ENCODE peak calls at places on chromosomes 5 and 9, in nine cellular contexts. H, B, V, N, J, M, U, S and I are unnamed samples.

GRCh38 chr9:89325733-89326132 is 7.4 kb downstream of the SECISBP2 start:
- DNase-seq in N (no peak), V (no peak), B (no peak), J (no peak), M (no peak), H (no peak), U (no peak), S (no peak), I (no peak)

GRCh38 chr5:50302815-50303490 is 138.1 kb downstream of the EMB start:
- DNase-seq in S (no peak), J (peak), U (no peak), N (peak), M (peak), B (peak), H (no peak), V (peak), I (no peak)

GRCh38 chr5:35038891-35039290 is 8.9 kb downstream of the AGXT2 start:
- DNase-seq in M (no peak), N (peak), V (no peak), S (no peak), U (peak), H (no peak), J (no peak), B (no peak), I (no peak)

GRCh38 chr5:1726956-1727355 is 72.7 kb downstream of the MRPL36 start:
- DNase-seq in H (no peak), M (no peak), V (no peak), U (no peak), S (no peak), J (no peak), B (no peak), N (no peak), I (no peak)

GRCh38 chr5:53211799-53212198 is 102.2 kb upstream of the MOCS2 start:
- DNase-seq in V (no peak), B (peak), J (peak), U (no peak), M (peak), H (peak), N (peak), S (no peak), I (no peak)

GRCh38 chr5:107743357-107744000 is 72.7 kb upstream of the EFNA5 start:
- DNase-seq in B (peak), N (peak), S (no peak), U (peak), M (peak), H (peak), V (peak), J (peak), I (peak)

GRCh38 chr5:141596867-141597266 is 21.9 kb downstream of the DIAPH1 start:
- DNase-seq in M (no peak), H (no peak), B (no peak), J (no peak), U (no peak), V (no peak), N (no peak), S (no peak), I (no peak)

GRCh38 chr9:81776834-81777233 is 87.5 kb upstream of the TLE1 start:
- DNase-seq in M (no peak), V (no peak), H (no peak), U (no peak), B (no peak), S (no peak), J (no peak), N (peak), I (no peak)

GRCh38 chr5:142305211-142305610 is 19.6 kb downstream of the SPRY4 start:
- DNase-seq in N (no peak), B (no peak), J (no peak), M (no peak), H (no peak), U (no peak), V (no peak), S (no peak), I (no peak)

GRCh38 chr9:128225770-128226753 is 22.9 kb downstream of the DNM1 start:
- DNase-seq in J (no peak), V (no peak), U (no peak), S (no peak), B (no peak), H (no peak), M (no peak), N (no peak), I (no peak)

GRCh38 chr5:2158109-2158508 is 275.4 kb upstream of the IRX4 start:
- DNase-seq in N (no peak), H (no peak), S (no peak), J (no peak), V (no peak), U (no peak), M (no peak), B (no peak), I (no peak)